ENCODE peak calls at places on chromosomes 16 and 17, in ten cellular contexts. J, T, V, A, F, M, H, Q, D and C are unnamed samples.
A peak's percentile ranks its signal among the peaks of the same experiment; 100 is the strongest.

GRCh38 chr17:34981538-34982241 is 1.4 kb downstream of the LIG3 start:
- DNase-seq in J (no peak), T (no peak), V (no peak), A (no peak), F (peak; percentile 73), M (no peak), H (no peak), Q (no peak), D (no peak), C (no peak)

GRCh38 chr17:68324114-68324513 is 32.8 kb downstream of the ARSG start:
- DNase-seq in J (no peak), T (no peak), V (no peak), A (no peak), F (peak; percentile 64), M (peak; percentile 58), H (no peak), Q (no peak), D (no peak), C (no peak)

GRCh38 chr16:68005786-68006286 is 6.6 kb upstream of the DPEP2 start:
- DNase-seq in J (peak; percentile 47), T (no peak), V (no peak), A (peak; percentile 22), F (peak; percentile 92), M (peak; percentile 68), H (no peak), Q (no peak), D (peak; percentile 64), C (peak; percentile 70)

GRCh38 chr16:57740423-57741071 is 5.0 kb downstream of the KATNB1 start:
- DNase-seq in J (no peak), T (no peak), V (no peak), A (no peak), F (no peak), M (no peak), H (no peak), Q (peak; percentile 14), D (no peak), C (no peak)

GRCh38 chr16:30902070-30902972 is 5.9 kb downstream of the CTF1 start:
- DNase-seq in J (peak; percentile 45), T (no peak), V (peak; percentile 73), A (no peak), F (peak; percentile 67), M (peak; percentile 78), H (peak; percentile 84), Q (peak; percentile 70), D (peak; percentile 81), C (peak; percentile 90)

GRCh38 chr16:67163164-67163902 is 1.2 kb upstream of the HSF4 start:
- DNase-seq in J (no peak), T (no peak), V (peak; percentile 68), A (no peak), F (peak; percentile 55), M (peak; percentile 91), H (peak; percentile 59), Q (peak; percentile 76), D (no peak), C (no peak)

GRCh38 chr17:44269118-44269794 is 1.3 kb upstream of the SLC4A1 start:
- DNase-seq in J (no peak), T (no peak), V (no peak), A (no peak), F (no peak), M (no peak), H (no peak), Q (no peak), D (no peak), C (no peak)

GRCh38 chr17:733743-734142 is 1.3 kb downstream of the TLCD3A start:
- DNase-seq in J (no peak), T (no peak), V (no peak), A (no peak), F (no peak), M (no peak), H (no peak), Q (no peak), D (no peak), C (no peak)

GRCh38 chr17:56577190-56577589 is 16.3 kb upstream of the NOG start:
- DNase-seq in J (no peak), T (no peak), V (no peak), A (no peak), F (no peak), M (no peak), H (no peak), Q (no peak), D (no peak), C (no peak)

GRCh38 chr17:56583772-56584171 is 9.7 kb upstream of the NOG start:
- DNase-seq in J (no peak), T (no peak), V (no peak), A (no peak), F (no peak), M (no peak), H (no peak), Q (no peak), D (no peak), C (no peak)

GRCh38 chr17:56581635-56582605 is 11.6 kb upstream of the NOG start:
- DNase-seq in J (no peak), T (no peak), V (no peak), A (no peak), F (no peak), M (no peak), H (no peak), Q (no peak), D (no peak), C (no peak)

GRCh38 chr17:56577810-56578209 is 15.7 kb upstream of the NOG start:
- DNase-seq in J (no peak), T (no peak), V (peak; percentile 18), A (no peak), F (no peak), M (no peak), H (no peak), Q (no peak), D (no peak), C (no peak)
- H3K27ac ChIP-seq in J (no peak overlapping the region), T (no peak overlapping the region), V (peak overlapping the region; percentile 7), A (no peak overlapping the region), F (no peak overlapping the region), M (no peak overlapping the region), H (no peak overlapping the region), Q (no peak overlapping the region), D (no peak overlapping the region), C (no peak overlapping the region)

DNA sequence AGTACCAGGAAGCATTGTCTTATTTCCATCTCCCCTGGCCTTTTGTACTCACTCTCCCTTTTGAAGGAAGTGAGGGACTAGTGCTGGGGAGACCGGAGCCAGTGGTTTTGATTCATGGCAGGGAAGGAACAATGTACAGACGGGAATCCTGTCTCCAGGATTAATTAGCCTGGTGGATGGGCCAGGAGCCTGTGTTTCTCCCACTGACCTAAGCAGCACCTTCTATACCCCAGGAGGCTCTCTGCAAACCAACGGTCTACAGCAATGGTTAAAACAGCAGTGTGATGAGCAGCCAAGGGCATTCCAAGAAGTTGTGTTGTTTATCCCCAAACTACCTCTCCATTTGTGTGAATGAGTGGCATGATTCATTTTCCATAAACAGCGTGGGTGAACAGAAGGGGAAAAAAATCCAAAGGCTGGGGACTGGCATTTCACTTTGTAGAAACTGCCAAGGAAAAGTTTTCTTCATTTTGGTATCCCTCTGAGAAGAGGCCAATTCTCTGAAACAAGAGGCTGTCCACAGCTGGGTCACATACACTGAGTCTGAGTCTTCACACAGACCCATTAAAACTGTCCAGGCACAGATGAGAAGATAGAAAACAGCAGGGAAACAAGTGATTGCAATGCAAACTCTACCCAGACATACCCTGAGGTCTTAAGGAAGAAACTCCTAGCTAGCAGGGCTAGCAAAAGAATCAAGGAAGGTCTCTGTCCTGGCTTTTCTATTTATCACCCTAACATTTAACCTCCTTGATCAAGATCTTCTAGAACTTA is 18.1 kb downstream of the ANKFN1 start:
- DNase-seq in J (no peak), T (no peak), V (no peak), A (no peak), F (no peak), M (no peak), H (no peak), Q (no peak), D (no peak), C (no peak)
- TF ChIP-seq CTCF in J (no peak), T (no peak), V (no peak), A (no peak), F (no peak), M (no peak), H (no peak), Q (no peak), D (no peak), C (no peak)

DNA sequence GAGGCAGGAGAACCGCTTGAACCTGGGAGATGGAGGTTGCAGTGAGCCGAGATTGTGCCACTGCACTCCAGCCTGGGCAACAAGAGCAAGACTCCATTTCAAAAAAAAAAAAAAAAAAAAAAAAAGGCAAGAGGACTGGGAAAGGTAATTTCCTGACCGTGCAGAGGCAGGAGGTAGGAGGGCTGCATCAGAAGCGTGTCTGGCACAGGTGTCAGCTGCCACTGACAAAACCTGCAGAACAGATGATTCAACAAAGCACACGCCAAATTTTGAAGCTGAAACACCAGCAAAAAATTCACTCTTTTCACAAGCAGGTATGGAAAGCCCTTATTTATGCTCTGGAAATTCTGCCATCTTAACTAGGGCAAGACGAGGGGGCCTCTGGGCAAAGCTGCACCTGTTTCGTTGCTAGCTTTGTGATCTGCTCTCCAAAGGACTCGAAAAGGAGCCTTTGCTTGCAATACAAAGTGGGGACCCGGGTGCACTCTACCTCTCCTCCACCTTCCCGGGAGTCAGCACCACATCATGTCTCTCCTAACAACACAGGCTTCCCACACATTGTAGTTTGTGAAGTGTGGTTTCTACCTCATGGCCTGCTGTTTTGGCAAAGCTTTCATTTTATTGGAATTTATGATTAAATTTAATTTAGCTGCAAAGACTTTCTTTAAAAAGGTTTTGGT is 33.7 kb downstream of the USP22 start:
- DNase-seq in J (no peak), T (no peak), V (no peak), A (no peak), F (no peak), M (no peak), H (no peak), Q (no peak), D (no peak), C (peak; percentile 3)
- H3K36me3 ChIP-seq in J (peaks cover 69% of the 10 kb centered on the region), T (peaks cover 88% of the 10 kb centered on the region), V (peaks cover 99% of the 10 kb centered on the region), A (peaks cover 86% of the 10 kb centered on the region), F (peaks cover 68% of the 10 kb centered on the region), M (no peaks in the 10 kb centered on the region), H (peaks cover 97% of the 10 kb centered on the region), Q (no peaks in the 10 kb centered on the region), D (peaks cover 97% of the 10 kb centered on the region), C (peaks cover 99% of the 10 kb centered on the region)

GRCh38 chr16:2152695-2153506 is 2.7 kb upstream of the TRAF7 start:
- DNase-seq in J (no peak), T (no peak), V (no peak), A (no peak), F (no peak), M (peak; percentile 74), H (peak; percentile 84), Q (no peak), D (peak; percentile 92), C (no peak)

GRCh38 chr16:2148714-2149629 is 547 bp downstream of the RAB26 start:
- DNase-seq in J (no peak), T (no peak), V (no peak), A (no peak), F (no peak), M (no peak), H (no peak), Q (no peak), D (peak; percentile 60), C (peak; percentile 62)

GRCh38 chr16:2151188-2152091 is 3.0 kb downstream of the RAB26 start:
- DNase-seq in J (no peak), T (no peak), V (no peak), A (no peak), F (no peak), M (no peak), H (no peak), Q (no peak), D (peak; percentile 53), C (no peak)

GRCh38 chr16:2149630-2150417 is 1.4 kb downstream of the RAB26 start:
- DNase-seq in J (no peak), T (no peak), V (no peak), A (no peak), F (no peak), M (no peak), H (no peak), Q (no peak), D (no peak), C (no peak)

DNA sequence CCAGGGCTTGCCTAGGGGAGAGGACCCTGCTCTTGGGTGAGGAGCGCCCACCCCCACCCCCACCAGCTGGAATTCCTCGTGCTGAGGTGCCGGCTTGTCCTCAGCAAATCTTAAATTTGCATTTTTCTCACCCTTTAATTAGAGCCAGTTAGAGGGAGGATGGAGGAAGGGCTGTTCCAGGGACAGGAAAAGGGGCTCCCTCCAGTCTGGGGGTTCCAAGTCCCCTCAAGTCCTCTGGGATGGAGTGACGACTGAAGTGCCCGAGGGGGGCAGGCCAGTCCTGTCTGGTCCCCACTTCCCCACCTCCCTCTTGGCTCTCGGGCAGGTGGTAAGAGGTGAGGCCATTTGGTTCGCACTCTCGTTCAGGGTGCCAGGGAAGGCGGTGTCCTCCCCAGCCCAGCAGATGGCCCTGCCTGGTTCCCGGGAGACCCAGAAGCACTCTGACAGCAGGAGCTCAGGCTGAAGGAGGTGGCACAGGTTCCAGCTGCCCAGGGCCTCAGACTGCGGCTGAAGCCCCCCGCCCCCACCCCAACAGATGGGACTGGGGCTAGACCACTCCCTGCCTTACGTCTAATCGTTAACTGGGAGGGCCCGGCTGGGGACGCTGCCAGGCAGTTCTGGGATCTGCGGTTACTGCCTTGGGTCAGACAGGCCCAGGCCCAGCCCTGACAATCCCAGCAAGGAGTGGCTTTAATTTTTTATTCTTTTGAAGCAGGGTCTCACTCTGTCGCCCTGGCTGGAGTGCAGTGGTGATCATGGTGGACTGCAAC is 2.2 kb downstream of the RAB26 start:
- DNase-seq in J (no peak), T (no peak), V (no peak), A (no peak), F (no peak), M (peak; percentile 79), H (peak; percentile 68), Q (no peak), D (peak; percentile 81), C (no peak)
- H3K27ac ChIP-seq in J (no peak overlapping the region), T (no peak overlapping the region), V (peak overlapping the region; percentile 23), A (peak overlapping the region; percentile 87), F (no peak overlapping the region), M (no peak overlapping the region), H (no peak overlapping the region), Q (no peak overlapping the region), D (no peak overlapping the region), C (no peak overlapping the region)